ENCODE peak calls at places on chromosomes 13 and 19, in eight cellular contexts. G, T, R, B, K, X, S and J are unnamed samples.

GRCh38 chr19:2046046-2046907 is 4.8 kb downstream of the MKNK2 start:
- ATAC-seq in G (no peak), T (no peak), R (no peak), B (no peak), K (no peak), X (no peak), S (no peak), J (no peak)

GRCh38 chr13:79079351-79079839 is 326.7 kb downstream of the RBM26 start:
- ATAC-seq in G (no peak), T (no peak), R (no peak), B (no peak), K (no peak), X (no peak), S (no peak), J (no peak)

GRCh38 chr19:41401483-41401882 is 3.9 kb downstream of the BCKDHA start:
- ATAC-seq in G (no peak), T (no peak), R (no peak), B (no peak), K (no peak), X (no peak), S (no peak), J (no peak)

GRCh38 chr13:113272791-113273190 is 24.2 kb upstream of the LAMP1 start:
- ATAC-seq in G (no peak), T (no peak), R (peak), B (no peak), K (no peak), X (no peak), S (no peak), J (no peak)

GRCh38 chr19:17538684-17539287 is 16.7 kb upstream of the COLGALT1 start:
- ATAC-seq in G (peak), T (no peak), R (peak), B (no peak), K (no peak), X (no peak), S (no peak), J (no peak)

GRCh38 chr13:101618440-101619187 is 166.1 kb downstream of the ITGBL1 start:
- ATAC-seq in G (no peak), T (no peak), R (no peak), B (no peak), K (peak), X (no peak), S (no peak), J (no peak)

GRCh38 chr19:28445826-28446225 is 767.1 kb downstream of the UQCRFS1 start:
- ATAC-seq in G (no peak), T (no peak), R (no peak), B (no peak), K (no peak), X (no peak), S (no peak), J (no peak)

GRCh38 chr13:48318014-48318713 is 14.6 kb downstream of the RB1 start:
- ATAC-seq in G (no peak), T (peak), R (peak), B (no peak), K (peak), X (no peak), S (no peak), J (peak)

GRCh38 chr13:30927595-30927994 is 4.9 kb upstream of the TEX26 start:
- ATAC-seq in G (no peak), T (no peak), R (no peak), B (no peak), K (no peak), X (no peak), S (peak), J (no peak)

GRCh38 chr19:57068921-57069697 is 50.7 kb upstream of the USP29 start:
- ATAC-seq in G (no peak), T (no peak), R (no peak), B (no peak), K (no peak), X (no peak), S (no peak), J (no peak)

GRCh38 chr19:41971363-41971762 is 12.2 kb upstream of the RABAC1 start:
- ATAC-seq in G (no peak), T (no peak), R (no peak), B (no peak), K (no peak), X (no peak), S (no peak), J (no peak)

GRCh38 chr13:50360637-50361036 is 345.4 kb downstream of the KCNRG start:
- ATAC-seq in G (no peak), T (no peak), R (no peak), B (no peak), K (no peak), X (no peak), S (no peak), J (no peak)

GRCh38 chr19:33948651-33949335 is 152.1 kb downstream of the KCTD15 start:
- ATAC-seq in G (no peak), T (no peak), R (no peak), B (no peak), K (no peak), X (no peak), S (no peak), J (no peak)

GRCh38 chr13:77565635-77566034 is 30.1 kb downstream of the SCEL start:
- ATAC-seq in G (peak), T (no peak), R (peak), B (no peak), K (no peak), X (no peak), S (peak), J (no peak)

GRCh38 chr19:5947435-5947834 is 30.5 kb downstream of the RANBP3 start:
- ATAC-seq in G (no peak), T (peak), R (peak), B (no peak), K (no peak), X (no peak), S (no peak), J (peak)

GRCh38 chr19:30887042-30887441 is 462.2 kb downstream of the TSHZ3 start:
- ATAC-seq in G (no peak), T (no peak), R (no peak), B (no peak), K (no peak), X (no peak), S (no peak), J (no peak)

GRCh38 chr19:10551698-10552301 is 8.1 kb downstream of the ATG4D start:
- ATAC-seq in G (no peak), T (no peak), R (no peak), B (no peak), K (no peak), X (no peak), S (peak), J (peak)

GRCh38 chr13:48318714-48319457 is 15.3 kb downstream of the RB1 start:
- ATAC-seq in G (no peak), T (no peak), R (peak), B (peak), K (peak), X (peak), S (peak), J (peak)

GRCh38 chr19:58279042-58279924 is 528 bp downstream of the ZNF8 start:
- ATAC-seq in G (peak), T (peak), R (peak), B (no peak), K (no peak), X (peak), S (peak), J (peak)

GRCh38 chr19:18904334-18905057 is 8.5 kb upstream of the CERS1 start:
- ATAC-seq in G (no peak), T (no peak), R (no peak), B (no peak), K (no peak), X (no peak), S (no peak), J (no peak)

GRCh38 chr13:52899206-52899605 is 50.8 kb upstream of the PCDH8 start:
- ATAC-seq in G (no peak), T (no peak), R (no peak), B (no peak), K (no peak), X (no peak), S (no peak), J (no peak)

GRCh38 chr13:46679369-46680180 is 117.4 kb downstream of the ESD start:
- ATAC-seq in G (no peak), T (peak), R (peak), B (peak), K (peak), X (peak), S (peak), J (peak)

GRCh38 chr19:38813323-38813722 is 578 bp upstream of the LGALS4 start:
- ATAC-seq in G (no peak), T (no peak), R (no peak), B (no peak), K (no peak), X (no peak), S (no peak), J (no peak)

GRCh38 chr19:37926711-37927110 is 19.7 kb downstream of the SIPA1L3 start:
- ATAC-seq in G (no peak), T (no peak), R (no peak), B (no peak), K (no peak), X (no peak), S (no peak), J (no peak)

GRCh38 chr19:20171285-20171684 is 4.3 kb downstream of the ZNF486 start:
- ATAC-seq in G (no peak), T (no peak), R (no peak), B (no peak), K (no peak), X (no peak), S (no peak), J (no peak)

GRCh38 chr13:30580852-30581502 is 36.7 kb upstream of the USPL1 start:
- ATAC-seq in G (no peak), T (peak), R (peak), B (no peak), K (no peak), X (no peak), S (no peak), J (no peak)

GRCh38 chr19:28619842-28620429 is 593.0 kb downstream of the UQCRFS1 start:
- ATAC-seq in G (no peak), T (no peak), R (no peak), B (no peak), K (no peak), X (no peak), S (no peak), J (no peak)

GRCh38 chr13:48775285-48775684 is 121.6 kb downstream of the CYSLTR2 start:
- ATAC-seq in G (no peak), T (no peak), R (no peak), B (no peak), K (no peak), X (no peak), S (no peak), J (no peak)

GRCh38 chr19:38655148-38655824 is 7.8 kb downstream of the ACTN4 start:
- ATAC-seq in G (no peak), T (no peak), R (no peak), B (peak), K (peak), X (no peak), S (peak), J (no peak)